ENCODE peak calls at places on chromosomes 7 and 10, in seven cellular contexts. W is heart right ventricle; L is right cardiac atrium; G is cardiac fibroblast; J is neural crest cell; C is activated CD4-positive, CD25-positive, alpha-beta regulatory T cell; F is germinal center. K is an unnamed sample.

GRCh38 chr7:21099432-21099831 is 312.7 kb upstream of the SP8 start:
- DNase-seq in W (no peak), L (no peak), G (no peak), J (no peak), C (no peak), F (no peak), K (no peak)

GRCh38 chr10:47240173-47240572 is 59.8 kb upstream of the GDF10 start:
- DNase-seq in W (no peak), L (no peak), G (no peak), J (no peak), C (no peak), F (no peak), K (no peak)

GRCh38 chr7:46649896-46650295 is 728.8 kb upstream of the IGFBP3 start:
- DNase-seq in W (no peak), L (no peak), G (no peak), J (no peak), C (no peak), F (no peak), K (no peak)

GRCh38 chr7:29567174-29567573 is 3.5 kb downstream of the PRR15 start:
- DNase-seq in W (no peak), L (no peak), G (no peak), J (no peak), C (no peak), F (no peak), K (no peak)

GRCh38 chr10:3926268-3926667 is 141.3 kb upstream of the KLF6 start:
- DNase-seq in W (no peak), L (no peak), G (no peak), J (no peak), C (no peak), F (no peak), K (no peak)

GRCh38 chr7:36916116-36916515 is 191.8 kb upstream of the AOAH start:
- DNase-seq in W (no peak), L (no peak), G (no peak), J (no peak), C (no peak), F (no peak), K (no peak)

GRCh38 chr7:42159150-42159549 is 77.9 kb downstream of the GLI3 start:
- DNase-seq in W (no peak), L (no peak), G (no peak), J (no peak), C (no peak), F (no peak), K (no peak)

GRCh38 chr10:92242910-92243671 is 47.8 kb downstream of the CPEB3 start:
- DNase-seq in W (peak), L (peak), G (peak), J (peak), C (no peak), F (peak), K (peak)

GRCh38 chr10:79352035-79352595 is 4.8 kb downstream of the PPIF start:
- DNase-seq in W (no peak), L (no peak), G (no peak), J (no peak), C (no peak), F (no peak), K (no peak)

GRCh38 chr7:5636446-5636835 is 145.0 kb downstream of the RNF216 start:
- DNase-seq in W (no peak), L (no peak), G (no peak), J (no peak), C (no peak), F (no peak), K (no peak)

GRCh38 chr7:95209778-95210177 is 114.6 kb downstream of the PON1 start:
- DNase-seq in W (no peak), L (no peak), G (no peak), J (no peak), C (no peak), F (no peak), K (no peak)

GRCh38 chr10:133134411-133135115 is 25.5 kb upstream of the KNDC1 start:
- DNase-seq in W (no peak), L (no peak), G (no peak), J (no peak), C (no peak), F (no peak), K (peak)

GRCh38 chr10:124680675-124681074 is 63.5 kb downstream of the FAM53B start:
- DNase-seq in W (no peak), L (peak), G (no peak), J (no peak), C (no peak), F (no peak), K (no peak)

GRCh38 chr10:110508806-110509544 is 11.3 kb downstream of the DUSP5 start:
- DNase-seq in W (peak), L (peak), G (no peak), J (no peak), C (no peak), F (no peak), K (no peak)

GRCh38 chr10:44348496-44348895 is 36.4 kb downstream of the CXCL12 start:
- DNase-seq in W (no peak), L (no peak), G (no peak), J (no peak), C (no peak), F (no peak), K (no peak)

GRCh38 chr7:82726038-82726800 is 282.6 kb upstream of the CACNA2D1 start:
- DNase-seq in W (no peak), L (no peak), G (no peak), J (no peak), C (no peak), F (no peak), K (no peak)

GRCh38 chr10:97701438-97702064 is 12.0 kb upstream of the MARVELD1 start:
- DNase-seq in W (peak), L (no peak), G (peak), J (peak), C (no peak), F (peak), K (peak)

GRCh38 chr7:1418505-1419309 is 40.6 kb downstream of the MICALL2 start:
- DNase-seq in W (no peak), L (no peak), G (no peak), J (no peak), C (no peak), F (no peak), K (no peak)

GRCh38 chr10:12874501-12874900 is 127.0 kb downstream of the CCDC3 start:
- DNase-seq in W (no peak), L (no peak), G (no peak), J (no peak), C (no peak), F (no peak), K (no peak)

GRCh38 chr10:132627736-132628512 is 90.3 kb downstream of the INPP5A start:
- DNase-seq in W (peak), L (peak), G (peak), J (no peak), C (no peak), F (no peak), K (no peak)

GRCh38 chr10:78914502-78915330 is 154.1 kb upstream of the ZMIZ1 start:
- DNase-seq in W (no peak), L (no peak), G (no peak), J (no peak), C (no peak), F (no peak), K (no peak)